ENCODE peak calls at places on chromosomes 4 and X, in four cellular contexts. C, O, S and B are unnamed samples. For H3K27me3, the result is how much of the 10 kb centered on the place peaks cover.

GRCh38 chr4:122483481-122483880 is 27.0 kb upstream of the IL2 start:
- DNase-seq in C (no peak), O (no peak), S (no peak), B (no peak)

GRCh38 chrX:102651968-102652744 is 873 bp downstream of the GPRASP1 start:
- DNase-seq in O (peak), S (peak), C (peak), B (peak)

GRCh38 chr4:83082777-83083176 is 31.8 kb downstream of the PLAC8 start:
- DNase-seq in O (no peak), S (no peak), C (no peak), B (no peak)

GRCh38 chr4:101419324-101420135 is 72.2 kb upstream of the PPP3CA start:
- DNase-seq in O (no peak), S (no peak), C (peak), B (no peak)

GRCh38 chr4:119059221-119059620 is 76.4 kb upstream of the MYOZ2 start:
- DNase-seq in C (no peak), O (no peak), S (no peak), B (no peak)

GRCh38 chr4:94419956-94420355 is 31.8 kb upstream of the PDLIM5 start:
- DNase-seq in C (no peak), S (no peak), O (no peak), B (no peak)

GRCh38 chr4:4326136-4326535 is 36.1 kb downstream of the ZBTB49 start:
- DNase-seq in C (no peak), O (peak), S (no peak), B (no peak)

GRCh38 chr4:115315182-115315581 is 201.8 kb upstream of the NDST4 start:
- DNase-seq in S (no peak), O (peak), C (no peak), B (no peak)

GRCh38 chr4:47926667-47927258 is 12.4 kb upstream of the NFXL1 start:
- DNase-seq in C (peak), O (peak), S (peak), B (peak)

GRCh38 chrX:66030505-66031317 is 9.2 kb downstream of the VSIG4 start:
- DNase-seq in S (peak), C (peak), O (peak), B (peak)

GRCh38 chr4:37890501-37891220 is at the start of gene TBC1D1:
- DNase-seq in O (peak), S (peak), C (peak), B (peak)

GRCh38 chr4:3213101-3213416 is 35.9 kb upstream of the MSANTD1 start:
- DNase-seq in C (no peak), O (no peak), S (no peak), B (no peak)

GRCh38 chrX:107571296-107571998 is 56.9 kb upstream of the PRPS1 start:
- DNase-seq in O (no peak), C (no peak), S (no peak), B (no peak)

GRCh38 chr4:78168029-78168428 is 110.9 kb downstream of the FRAS1 start:
- DNase-seq in O (no peak), C (no peak), S (no peak), B (no peak)

GRCh38 chrX:46561931-46562721 is 11.4 kb upstream of the CHST7 start:
- DNase-seq in O (no peak), C (peak), S (no peak), B (no peak)

GRCh38 chr4:44760142-44760898 is 34.0 kb upstream of the GNPDA2 start:
- DNase-seq in O (no peak), S (no peak), C (no peak), B (peak)

GRCh38 chr4:7358100-7358735 is 76.5 kb downstream of the PSAPL1 start:
- DNase-seq in O (no peak), S (no peak), C (no peak), B (peak)

GRCh38 chr4:26624042-26624441 is 40.2 kb downstream of the TBC1D19 start:
- DNase-seq in O (no peak), S (no peak), C (no peak), B (no peak)

GRCh38 chr4:2643555-2643954 is 107.1 kb downstream of the FAM193A start:
- DNase-seq in S (no peak), C (no peak), O (no peak), B (no peak)

GRCh38 chr4:121370729-121371325 is 10.0 kb downstream of the QRFPR start:
- DNase-seq in C (peak), O (peak), S (peak), B (peak)

GRCh38 chr4:10035130-10035529 is 13.8 kb upstream of the SLC2A9 start:
- DNase-seq in C (no peak), S (no peak), O (peak), B (no peak)

GRCh38 chr4:17718471-17718870 is 63.0 kb downstream of the FAM184B start:
- DNase-seq in C (no peak), S (no peak), O (no peak), B (no peak)

GRCh38 chr4:2284934-2285664 is 23.2 kb upstream of the MXD4 start:
- DNase-seq in O (no peak), S (no peak), C (no peak), B (no peak)

GRCh38 chrX:53281321-53281822 is at the start of gene IQSEC2:
- DNase-seq in S (no peak), C (peak), O (peak), B (peak)

GRCh38 chr4:107913283-107913899 is 18.0 kb upstream of the CYP2U1 start:
- DNase-seq in C (peak), O (peak), S (peak), B (peak)

GRCh38 chrX:4841216-4841745 is 1127.8 kb upstream of the PRKX start:
- DNase-seq in O (no peak), S (no peak), C (no peak), B (no peak)

GRCh38 chr4:38914859-38915258 is 47.3 kb downstream of the FAM114A1 start:
- DNase-seq in C (no peak), O (no peak), S (no peak), B (no peak)

GRCh38 chr4:42554072-42554471 is 102.8 kb downstream of the ATP8A1 start:
- DNase-seq in S (no peak), O (no peak), C (no peak), B (no peak)

GRCh38 chrX:108122748-108123147 is 31.2 kb downstream of the ATG4A start:
- DNase-seq in S (no peak), O (no peak), C (no peak), B (no peak)

GRCh38 chrX:20594985-20595384 is 328.3 kb upstream of the RPS6KA3 start:
- DNase-seq in S (no peak), O (no peak), C (no peak), B (no peak)

GRCh38 chr4:114378306-114378903 is 220.2 kb upstream of the UGT8 start:
- DNase-seq in O (no peak), S (no peak), C (no peak), B (no peak)

GRCh38 chrX:153688071-153688470 is 345 bp downstream of the SLC6A8 start:
- DNase-seq in O (no peak), S (no peak), C (no peak), B (no peak)
- H3K27me3 ChIP-seq in O (under half), S (under half), C (under half), B (under half)

DNA sequence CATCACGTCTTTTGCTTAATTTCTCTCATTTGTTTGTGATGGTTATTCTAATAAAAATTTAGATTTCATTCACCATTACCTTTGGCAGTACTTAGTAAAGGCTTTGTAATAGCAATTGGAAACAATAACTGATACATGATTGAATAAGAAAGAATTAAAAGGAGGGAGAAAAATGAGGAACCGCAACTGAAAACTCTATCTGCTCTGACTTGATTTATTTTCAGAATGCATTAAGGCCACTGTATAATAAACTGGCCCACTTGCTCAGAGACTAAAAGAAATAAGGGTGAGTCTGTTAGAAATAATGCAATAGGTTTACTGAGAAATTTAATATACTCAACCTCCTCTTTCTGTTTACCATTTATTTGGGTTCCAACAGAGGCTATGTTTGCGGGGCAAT is 351.5 kb downstream of the TMA16 start:
- DNase-seq in S (no peak), C (no peak), O (no peak), B (no peak)
- H3K4me3 ChIP-seq in S (no peak), C (no peak), O (no peak), B (no peak)

GRCh38 chrX:153640045-153640686 is 6.8 kb upstream of the DUSP9 start:
- DNase-seq in S (no peak), C (no peak), O (peak), B (no peak)

GRCh38 chrX:153641575-153642312 is 5.3 kb upstream of the DUSP9 start:
- DNase-seq in S (no peak), O (peak), C (no peak), B (no peak)

GRCh38 chrX:153642313-153642654 is 4.7 kb upstream of the DUSP9 start:
- DNase-seq in O (peak), S (no peak), C (no peak), B (peak)

GRCh38 chrX:153639177-153640044 is 7.6 kb upstream of the DUSP9 start:
- DNase-seq in C (no peak), O (no peak), S (no peak), B (no peak)

GRCh38 chrX:153640736-153641574 is 6.0 kb upstream of the DUSP9 start:
- DNase-seq in C (no peak), O (peak), S (no peak), B (peak)
- H3K27me3 ChIP-seq in C (half or more), O (under half), S (under half), B (under half)

GRCh38 chrX:99117011-99117410 is 1293.1 kb downstream of the PCDH19 start:
- DNase-seq in O (no peak), C (no peak), S (no peak), B (no peak)
- H3K4me3 ChIP-seq in O (no peak), C (no peak), S (no peak), B (no peak)

DNA sequence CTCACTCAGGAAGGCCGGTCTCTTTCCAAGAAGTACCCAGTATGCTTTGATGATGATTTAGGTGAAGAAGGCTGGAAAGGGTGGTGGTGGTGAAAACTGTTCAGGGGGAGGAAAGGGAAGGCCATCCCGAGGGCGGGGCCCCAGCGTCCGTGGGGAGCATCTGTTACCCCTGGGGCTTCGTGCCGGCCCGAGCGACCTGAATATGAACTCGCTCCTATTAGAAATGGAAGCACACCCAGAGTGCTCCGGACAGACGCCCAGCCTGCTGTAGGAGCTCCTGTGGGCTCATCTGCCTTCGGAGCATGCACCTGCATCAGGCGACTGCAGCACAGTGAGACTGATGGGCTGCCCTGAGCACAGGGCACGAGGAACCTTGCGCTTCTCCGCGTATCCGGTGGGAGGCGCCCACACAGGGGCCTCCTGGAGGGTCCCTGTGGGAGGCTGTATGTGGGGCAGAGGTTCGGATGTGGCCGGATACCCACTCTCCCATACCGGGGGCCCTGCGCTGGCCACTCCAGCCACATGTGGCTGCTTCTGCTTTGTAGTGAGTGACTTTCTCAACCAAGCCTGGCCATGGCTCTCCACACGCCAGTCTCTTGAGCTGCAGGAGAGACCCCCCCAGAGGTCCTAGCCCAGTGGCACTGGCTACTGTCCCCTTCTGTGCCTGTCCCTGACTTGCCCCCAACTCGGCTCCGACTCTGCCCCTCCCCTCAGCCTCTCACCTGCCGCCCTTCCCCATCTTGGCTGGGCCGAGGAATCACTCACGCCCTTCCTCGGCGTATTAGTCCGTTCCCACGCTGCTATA is 36.8 kb downstream of the FGFRL1 start:
- DNase-seq in O (peak), S (no peak), C (peak), B (peak)
- H3K27me3 ChIP-seq in O (half or more), S (under half), C (half or more), B (under half)

GRCh38 chrX:71111141-71111843 is at the start of gene IL2RG:
- DNase-seq in C (peak), S (peak), O (no peak), B (no peak)
- H3K4me3 ChIP-seq in C (peak), S (peak), O (no peak), B (no peak)

GRCh38 chrX:50768801-50769200 is 45.2 kb downstream of the SHROOM4 start:
- DNase-seq in O (no peak), S (no peak), C (no peak), B (no peak)

GRCh38 chrX:50770702-50771101 is 43.3 kb downstream of the SHROOM4 start:
- DNase-seq in S (no peak), O (peak), C (peak), B (no peak)

GRCh38 chrX:50765986-50766385 is 48.0 kb downstream of the SHROOM4 start:
- DNase-seq in O (no peak), C (no peak), S (no peak), B (no peak)

DNA sequence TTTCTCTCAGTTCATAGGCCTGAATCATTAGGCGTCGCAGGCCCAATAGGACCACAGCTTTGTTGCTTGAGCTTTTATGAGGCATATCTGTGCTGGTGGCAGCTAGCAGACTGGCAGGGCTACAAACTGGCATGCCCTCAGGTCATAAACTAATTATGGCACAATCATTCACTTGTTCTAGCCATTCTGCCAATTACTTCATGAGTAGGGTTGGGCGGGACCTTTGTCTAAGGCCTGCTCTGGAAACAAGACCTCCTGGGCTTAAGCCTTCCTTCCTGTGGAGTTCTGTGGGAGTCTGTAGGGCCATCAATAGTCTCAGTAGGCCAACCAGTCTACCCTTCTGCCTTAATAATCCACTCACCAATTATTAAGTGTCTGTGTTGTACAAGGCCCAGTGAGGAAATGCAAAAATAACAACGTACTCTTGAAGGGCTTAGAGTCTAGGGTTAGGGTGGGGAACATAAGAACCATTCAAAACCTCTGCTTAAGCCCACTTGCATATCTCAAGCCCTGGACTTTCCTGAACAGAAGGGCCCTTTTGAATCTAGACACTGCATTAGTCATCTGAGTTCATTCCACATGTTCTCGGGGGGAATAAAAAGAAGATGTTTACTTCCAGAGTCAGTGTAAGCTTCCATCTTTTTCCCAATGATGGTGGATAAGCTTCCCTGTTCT is 44.5 kb downstream of the SHROOM4 start:
- DNase-seq in S (no peak), C (peak), O (no peak), B (no peak)
- H3K27me3 ChIP-seq in S (under half), C (under half), O (under half), B (under half)